ENCODE peak calls at places on chromosomes 7 and 10, in eight cellular contexts. One of them, this sample, is unnamed.

GRCh38 chr10:93437000-93437945 is 44.9 kb downstream of the MYOF start:
- DNase-seq in EH: peak
- DNase-seq in HCEC 1CT: peak
- DNase-seq in Caco-2: peak
- DNase-seq in stimulated activated CD4-positive, alpha-beta T cell treated with anti-CD3 and anti-CD28 coated beads, Interleukin-2, amount 100 ng/mL, for 48 hours: no peak
- DNase-seq in AG08396: peak
- DNase-seq in HEK293T: peak
- DNase-seq in WTC11: peak
- DNase-seq in this sample: peak

GRCh38 chr7:155203882-155204691 is 93.6 kb upstream of the INSIG1 start:
- DNase-seq in AG08396: no peak
- DNase-seq in HEK293T: no peak
- DNase-seq in EH: no peak
- DNase-seq in stimulated activated CD4-positive, alpha-beta T cell treated with anti-CD3 and anti-CD28 coated beads, Interleukin-2, amount 100 ng/mL, for 48 hours: no peak
- DNase-seq in Caco-2: no peak
- DNase-seq in HCEC 1CT: no peak
- DNase-seq in WTC11: no peak
- DNase-seq in this sample: no peak

GRCh38 chr7:126690848-126691751 is 561.6 kb downstream of the GRM8 start:
- DNase-seq in HCEC 1CT: no peak
- DNase-seq in stimulated activated CD4-positive, alpha-beta T cell treated with anti-CD3 and anti-CD28 coated beads, Interleukin-2, amount 100 ng/mL, for 48 hours: no peak
- DNase-seq in WTC11: no peak
- DNase-seq in EH: no peak
- DNase-seq in Caco-2: no peak
- DNase-seq in HEK293T: no peak
- DNase-seq in AG08396: no peak
- DNase-seq in this sample: no peak

GRCh38 chr7:44378744-44379143 is 53.4 kb upstream of the CAMK2B start:
- DNase-seq in stimulated activated CD4-positive, alpha-beta T cell treated with anti-CD3 and anti-CD28 coated beads, Interleukin-2, amount 100 ng/mL, for 48 hours: no peak
- DNase-seq in HEK293T: no peak
- DNase-seq in WTC11: no peak
- DNase-seq in Caco-2: no peak
- DNase-seq in AG08396: peak
- DNase-seq in EH: peak
- DNase-seq in HCEC 1CT: peak
- DNase-seq in this sample: peak

GRCh38 chr10:88343761-88344484 is 239.2 kb downstream of the RNLS start:
- DNase-seq in Caco-2: no peak
- DNase-seq in EH: no peak
- DNase-seq in AG08396: no peak
- DNase-seq in HEK293T: no peak
- DNase-seq in stimulated activated CD4-positive, alpha-beta T cell treated with anti-CD3 and anti-CD28 coated beads, Interleukin-2, amount 100 ng/mL, for 48 hours: no peak
- DNase-seq in WTC11: no peak
- DNase-seq in HCEC 1CT: no peak
- DNase-seq in this sample: no peak

GRCh38 chr10:63166742-63167258 is 33.7 kb downstream of the NRBF2 start:
- DNase-seq in Caco-2: peak
- DNase-seq in EH: peak
- DNase-seq in stimulated activated CD4-positive, alpha-beta T cell treated with anti-CD3 and anti-CD28 coated beads, Interleukin-2, amount 100 ng/mL, for 48 hours: no peak
- DNase-seq in HEK293T: peak
- DNase-seq in AG08396: peak
- DNase-seq in HCEC 1CT: peak
- DNase-seq in WTC11: no peak
- DNase-seq in this sample: peak

GRCh38 chr7:134290286-134290685 is 26.4 kb downstream of the SLC35B4 start:
- DNase-seq in AG08396: no peak
- DNase-seq in stimulated activated CD4-positive, alpha-beta T cell treated with anti-CD3 and anti-CD28 coated beads, Interleukin-2, amount 100 ng/mL, for 48 hours: no peak
- DNase-seq in EH: peak
- DNase-seq in Caco-2: peak
- DNase-seq in HEK293T: no peak
- DNase-seq in WTC11: no peak
- DNase-seq in HCEC 1CT: peak
- DNase-seq in this sample: no peak

GRCh38 chr10:5632430-5632829 is 34.0 kb downstream of the ASB13 start:
- DNase-seq in Caco-2: peak
- DNase-seq in HEK293T: no peak
- DNase-seq in EH: peak
- DNase-seq in AG08396: no peak
- DNase-seq in WTC11: no peak
- DNase-seq in stimulated activated CD4-positive, alpha-beta T cell treated with anti-CD3 and anti-CD28 coated beads, Interleukin-2, amount 100 ng/mL, for 48 hours: no peak
- DNase-seq in HCEC 1CT: no peak
- DNase-seq in this sample: no peak

GRCh38 chr7:47361746-47362215 is 220.1 kb downstream of the TNS3 start:
- DNase-seq in HCEC 1CT: peak
- DNase-seq in AG08396: peak
- DNase-seq in HEK293T: no peak
- DNase-seq in EH: peak
- DNase-seq in Caco-2: no peak
- DNase-seq in stimulated activated CD4-positive, alpha-beta T cell treated with anti-CD3 and anti-CD28 coated beads, Interleukin-2, amount 100 ng/mL, for 48 hours: peak
- DNase-seq in WTC11: no peak
- DNase-seq in this sample: peak

This sample was measured in HTR-8/SVneo.